ENCODE peak calls at places on chromosomes 12 and 14, in seven cellular contexts. E, I, N, S, A, L and Q are unnamed samples.

GRCh38 chr14:66085224-66085623 is 400.9 kb upstream of the CCDC196 start:
- DNase-seq in E (no peak), I (no peak), N (no peak), S (no peak), A (no peak), L (no peak), Q (no peak)

GRCh38 chr12:25276199-25276937 is 25.6 kb upstream of the KRAS start:
- DNase-seq in E (peak; percentile 91), I (peak; percentile 56), N (peak; percentile 72), S (peak; percentile 15), A (no peak), L (peak; percentile 90), Q (no peak)

GRCh38 chr12:92421701-92422100 is 276.1 kb upstream of the BTG1 start:
- DNase-seq in E (peak; percentile 42), I (no peak), N (peak; percentile 50), S (no peak), A (no peak), L (peak; percentile 39), Q (no peak)

GRCh38 chr12:124392271-124392990 is 97.5 kb downstream of the RFLNA start:
- DNase-seq in E (peak; percentile 51), I (no peak), N (peak; percentile 13), S (no peak), A (peak; percentile 57), L (peak; percentile 61), Q (peak; percentile 63)

GRCh38 chr12:49557917-49558215 is 10.1 kb downstream of the MCRS1 start:
- DNase-seq in E (no peak), I (no peak), N (no peak), S (no peak), A (no peak), L (no peak), Q (peak; percentile 56)

GRCh38 chr12:109250523-109250922 is 58.6 kb downstream of the FOXN4 start:
- DNase-seq in E (no peak), I (no peak), N (no peak), S (no peak), A (no peak), L (no peak), Q (no peak)

GRCh38 chr12:123705935-123706334 is 6.2 kb upstream of the ATP6V0A2 start:
- DNase-seq in E (no peak), I (no peak), N (no peak), S (no peak), A (no peak), L (no peak), Q (no peak)

GRCh38 chr14:52776816-52777215 is 14.6 kb downstream of the GNPNAT1 start:
- DNase-seq in E (no peak), I (no peak), N (no peak), S (no peak), A (no peak), L (no peak), Q (no peak)

GRCh38 chr12:121568971-121569808 is 11.6 kb downstream of the KDM2B start:
- DNase-seq in E (peak; percentile 49), I (no peak), N (no peak), S (no peak), A (no peak), L (no peak), Q (no peak)
- H3K36me3 ChIP-seq in E (peaks cover 3% of the 10 kb centered on the region), I (no peaks in the 10 kb centered on the region), N (peaks cover 1% of the 10 kb centered on the region), S (no peaks in the 10 kb centered on the region), A (no peaks in the 10 kb centered on the region), L (peaks cover 4% of the 10 kb centered on the region), Q (no peaks in the 10 kb centered on the region)

DNA sequence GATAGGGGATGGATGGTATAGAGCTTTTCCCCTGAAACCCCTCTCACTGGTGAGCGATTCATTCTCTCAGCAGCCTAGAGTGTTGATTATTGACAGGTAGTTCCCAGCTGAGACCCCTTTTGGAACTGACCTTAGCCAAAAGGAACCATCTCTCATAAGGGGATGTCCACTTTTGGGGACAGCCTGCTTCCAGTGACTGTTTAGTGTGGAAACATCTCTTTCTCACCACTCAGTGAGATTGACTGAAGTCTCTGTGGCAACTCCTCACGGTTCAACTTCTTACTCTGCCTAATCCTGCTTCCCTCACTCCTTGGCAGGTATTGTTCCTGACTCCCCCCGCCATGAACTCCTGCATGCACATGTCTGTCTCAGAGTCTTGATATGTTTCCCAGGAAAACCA is 529.2 kb upstream of the ATP2B1 start:
- DNase-seq in E (no peak), I (no peak), N (no peak), S (no peak), A (no peak), L (no peak), Q (no peak)
- H3K9me3 ChIP-seq in E (no peaks in the 10 kb centered on the region), I (no peaks in the 10 kb centered on the region), N (no peaks in the 10 kb centered on the region), S (no peaks in the 10 kb centered on the region), A (no peaks in the 10 kb centered on the region), L (no peaks in the 10 kb centered on the region), Q (no peaks in the 10 kb centered on the region)

GRCh38 chr14:55816225-55816624 is 236.2 kb downstream of the KTN1 start:
- DNase-seq in E (no peak), I (no peak), N (no peak), S (no peak), A (no peak), L (no peak), Q (no peak)

GRCh38 chr14:55814873-55815272 is 234.9 kb downstream of the KTN1 start:
- DNase-seq in E (no peak), I (no peak), N (peak; percentile 44), S (no peak), A (no peak), L (peak; percentile 29), Q (no peak)

GRCh38 chr14:55814064-55814463 is 234.1 kb downstream of the KTN1 start:
- DNase-seq in E (no peak), I (no peak), N (peak; percentile 26), S (no peak), A (no peak), L (no peak), Q (no peak)

DNA sequence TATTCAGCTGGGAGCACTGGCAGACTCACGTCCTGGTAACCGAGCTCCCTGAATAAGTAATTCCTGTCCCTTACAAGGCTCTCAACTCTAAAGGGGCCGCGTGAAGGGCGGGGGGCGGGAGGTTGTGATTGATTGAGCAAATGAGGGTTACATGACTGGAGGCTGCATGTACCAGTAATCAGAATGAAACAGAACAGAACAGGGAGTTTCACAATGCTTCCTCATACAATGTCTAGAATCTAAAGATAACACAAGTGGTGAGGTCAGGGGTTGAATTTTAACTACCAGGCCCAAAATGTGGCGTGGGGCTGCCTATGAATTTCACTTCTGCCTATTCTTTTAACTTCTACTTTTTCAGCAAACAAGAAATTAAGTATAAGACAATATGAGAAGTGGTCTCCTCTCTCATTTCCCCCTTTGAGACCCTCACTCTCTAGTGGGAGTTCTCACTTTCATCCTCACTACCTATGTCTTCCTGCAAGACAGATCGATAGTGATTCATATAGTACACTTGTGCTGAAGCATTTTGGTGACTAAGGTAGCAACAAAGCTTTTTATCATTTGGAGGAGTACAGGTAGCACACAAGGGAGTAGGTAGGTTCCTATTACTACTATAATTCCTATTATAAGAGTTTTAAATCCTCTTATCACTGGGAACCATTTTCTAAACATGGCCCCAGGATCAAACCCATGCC is 239.8 kb downstream of the KTN1 start:
- DNase-seq in E (no peak), I (no peak), N (no peak), S (no peak), A (no peak), L (no peak), Q (no peak)
- H3K36me3 ChIP-seq in E (no peaks in the 10 kb centered on the region), I (no peaks in the 10 kb centered on the region), N (no peaks in the 10 kb centered on the region), S (no peaks in the 10 kb centered on the region), A (no peaks in the 10 kb centered on the region), L (no peaks in the 10 kb centered on the region), Q (no peaks in the 10 kb centered on the region)

GRCh38 chr12:130479401-130480125 is 141.9 kb downstream of the PIWIL1 start:
- DNase-seq in E (no peak), I (no peak), N (no peak), S (no peak), A (no peak), L (no peak), Q (no peak)
- H3K9me3 ChIP-seq in E (no peaks in the 10 kb centered on the region), I (no peaks in the 10 kb centered on the region), N (peaks cover 7% of the 10 kb centered on the region), S (no peaks in the 10 kb centered on the region), A (no peaks in the 10 kb centered on the region), L (peaks cover 3% of the 10 kb centered on the region), Q (no peaks in the 10 kb centered on the region)

DNA sequence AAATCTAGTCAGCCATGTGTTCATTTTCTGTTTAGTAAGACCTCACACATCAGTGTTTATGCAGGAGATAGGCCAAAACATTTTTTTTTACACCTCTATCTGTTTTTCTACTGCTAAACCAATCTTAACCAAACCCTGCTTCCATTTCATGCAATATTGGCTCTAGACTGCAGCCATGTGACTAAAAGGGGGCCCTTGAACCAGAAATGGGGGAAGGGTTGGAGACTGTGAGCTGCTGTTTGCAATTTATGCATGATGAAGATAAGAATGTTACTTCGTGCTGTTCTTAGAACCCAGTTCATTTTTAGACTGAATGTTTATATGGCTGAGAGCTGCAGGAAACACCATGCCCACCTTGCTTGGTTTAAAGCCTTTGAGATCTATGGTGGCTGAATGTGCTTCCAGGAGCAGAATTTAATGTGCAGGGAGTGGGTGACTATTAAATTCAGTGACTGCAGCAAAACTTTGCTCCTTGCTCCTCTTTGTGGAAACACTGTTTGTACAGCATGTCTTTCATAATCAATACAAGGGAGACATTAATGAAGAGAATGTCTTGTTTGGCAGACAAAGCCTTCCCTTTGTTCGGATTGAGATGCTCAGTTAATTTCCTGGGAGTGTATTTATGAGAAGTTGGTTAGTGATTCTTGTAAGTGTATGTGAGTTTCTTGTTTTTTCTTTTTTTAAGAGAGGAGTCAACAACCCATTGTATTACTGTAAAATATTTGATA is 53.6 kb downstream of the CHST11 start:
- DNase-seq in E (no peak), I (no peak), N (peak; percentile 11), S (no peak), A (no peak), L (no peak), Q (no peak)
- H3K36me3 ChIP-seq in E (no peaks in the 10 kb centered on the region), I (no peaks in the 10 kb centered on the region), N (no peaks in the 10 kb centered on the region), S (no peaks in the 10 kb centered on the region), A (no peaks in the 10 kb centered on the region), L (no peaks in the 10 kb centered on the region), Q (no peaks in the 10 kb centered on the region)